ENCODE peak calls at places on chromosomes 7 and 10, in ten cellular contexts. One of them, this sample, is unnamed.

GRCh38 chr10:126562209-126562680 is 108.2 kb downstream of the C10orf90 start:
- DNase-seq in NCI-H1694: no peak
- DNase-seq in central memory CD4-positive, alpha-beta T cell: no peak
- DNase-seq in CD8-positive, alpha-beta memory T cell: no peak
- DNase-seq in choroid plexus epithelial cell: no peak
- DNase-seq in NAMALWA: no peak
- DNase-seq in nephron progenitor cell: no peak
- DNase-seq in MCF 10A: no peak
- DNase-seq in stimulated activated naive B cell treated with anti-CD40 and anti-IgM and Interleukin-4, amounts not matched to agents 10 μg/mL and 1 μg/mL and 100 μg/mL, for 72 hours: no peak
- DNase-seq in psoas muscle: no peak
- DNase-seq in this sample: no peak

GRCh38 chr7:139321071-139321745 is 19.9 kb upstream of the FMC1 start:
- DNase-seq in NCI-H1694: no peak
- DNase-seq in central memory CD4-positive, alpha-beta T cell: no peak
- DNase-seq in CD8-positive, alpha-beta memory T cell: no peak
- DNase-seq in choroid plexus epithelial cell: peak
- DNase-seq in NAMALWA: peak
- DNase-seq in nephron progenitor cell: peak
- DNase-seq in MCF 10A: peak
- DNase-seq in stimulated activated naive B cell treated with anti-CD40 and anti-IgM and Interleukin-4, amounts not matched to agents 10 μg/mL and 1 μg/mL and 100 μg/mL, for 72 hours: no peak
- DNase-seq in psoas muscle: no peak
- DNase-seq in this sample: no peak

GRCh38 chr10:5563991-5564536 is 39.3 kb downstream of the CALML3 start:
- DNase-seq in NCI-H1694: no peak
- DNase-seq in central memory CD4-positive, alpha-beta T cell: peak
- DNase-seq in CD8-positive, alpha-beta memory T cell: peak
- DNase-seq in choroid plexus epithelial cell: no peak
- DNase-seq in NAMALWA: no peak
- DNase-seq in nephron progenitor cell: no peak
- DNase-seq in MCF 10A: peak
- DNase-seq in stimulated activated naive B cell treated with anti-CD40 and anti-IgM and Interleukin-4, amounts not matched to agents 10 μg/mL and 1 μg/mL and 100 μg/mL, for 72 hours: no peak
- DNase-seq in psoas muscle: no peak
- DNase-seq in this sample: peak

GRCh38 chr7:45089314-45089891 is 634 bp upstream of the NACAD start:
- DNase-seq in NCI-H1694: peak
- DNase-seq in central memory CD4-positive, alpha-beta T cell: peak
- DNase-seq in CD8-positive, alpha-beta memory T cell: peak
- DNase-seq in choroid plexus epithelial cell: peak
- DNase-seq in NAMALWA: peak
- DNase-seq in nephron progenitor cell: peak
- DNase-seq in MCF 10A: peak
- DNase-seq in stimulated activated naive B cell treated with anti-CD40 and anti-IgM and Interleukin-4, amounts not matched to agents 10 μg/mL and 1 μg/mL and 100 μg/mL, for 72 hours: peak
- DNase-seq in psoas muscle: peak
- DNase-seq in this sample: peak

GRCh38 chr10:35259769-35260397 is 76.4 kb upstream of the CCNY start:
- DNase-seq in NCI-H1694: no peak
- DNase-seq in central memory CD4-positive, alpha-beta T cell: no peak
- DNase-seq in CD8-positive, alpha-beta memory T cell: no peak
- DNase-seq in choroid plexus epithelial cell: peak
- DNase-seq in NAMALWA: no peak
- DNase-seq in nephron progenitor cell: no peak
- DNase-seq in MCF 10A: peak
- DNase-seq in stimulated activated naive B cell treated with anti-CD40 and anti-IgM and Interleukin-4, amounts not matched to agents 10 μg/mL and 1 μg/mL and 100 μg/mL, for 72 hours: no peak
- DNase-seq in psoas muscle: no peak
- DNase-seq in this sample: no peak

GRCh38 chr10:60627778-60628773 is 150.2 kb upstream of the CDK1 start:
- DNase-seq in NCI-H1694: no peak
- DNase-seq in central memory CD4-positive, alpha-beta T cell: no peak
- DNase-seq in CD8-positive, alpha-beta memory T cell: no peak
- DNase-seq in choroid plexus epithelial cell: no peak
- DNase-seq in NAMALWA: no peak
- DNase-seq in nephron progenitor cell: no peak
- DNase-seq in MCF 10A: no peak
- DNase-seq in stimulated activated naive B cell treated with anti-CD40 and anti-IgM and Interleukin-4, amounts not matched to agents 10 μg/mL and 1 μg/mL and 100 μg/mL, for 72 hours: no peak
- DNase-seq in psoas muscle: no peak
- DNase-seq in this sample: no peak

GRCh38 chr10:63150745-63151144 is 17.6 kb downstream of the NRBF2 start:
- DNase-seq in NCI-H1694: no peak
- DNase-seq in central memory CD4-positive, alpha-beta T cell: no peak
- DNase-seq in CD8-positive, alpha-beta memory T cell: no peak
- DNase-seq in choroid plexus epithelial cell: no peak
- DNase-seq in NAMALWA: no peak
- DNase-seq in nephron progenitor cell: no peak
- DNase-seq in MCF 10A: no peak
- DNase-seq in stimulated activated naive B cell treated with anti-CD40 and anti-IgM and Interleukin-4, amounts not matched to agents 10 μg/mL and 1 μg/mL and 100 μg/mL, for 72 hours: no peak
- DNase-seq in psoas muscle: no peak
- DNase-seq in this sample: no peak

GRCh38 chr10:86671985-86672710 is 3.8 kb downstream of the LDB3 start:
- DNase-seq in NCI-H1694: no peak
- DNase-seq in central memory CD4-positive, alpha-beta T cell: no peak
- DNase-seq in CD8-positive, alpha-beta memory T cell: no peak
- DNase-seq in choroid plexus epithelial cell: peak
- DNase-seq in NAMALWA: peak
- DNase-seq in nephron progenitor cell: peak
- DNase-seq in MCF 10A: no peak
- DNase-seq in stimulated activated naive B cell treated with anti-CD40 and anti-IgM and Interleukin-4, amounts not matched to agents 10 μg/mL and 1 μg/mL and 100 μg/mL, for 72 hours: no peak
- DNase-seq in psoas muscle: peak
- DNase-seq in this sample: no peak

GRCh38 chr10:35140727-35141126 is 14.1 kb downstream of the CREM start:
- DNase-seq in NCI-H1694: no peak
- DNase-seq in central memory CD4-positive, alpha-beta T cell: no peak
- DNase-seq in CD8-positive, alpha-beta memory T cell: no peak
- DNase-seq in choroid plexus epithelial cell: no peak
- DNase-seq in NAMALWA: no peak
- DNase-seq in nephron progenitor cell: no peak
- DNase-seq in MCF 10A: no peak
- DNase-seq in stimulated activated naive B cell treated with anti-CD40 and anti-IgM and Interleukin-4, amounts not matched to agents 10 μg/mL and 1 μg/mL and 100 μg/mL, for 72 hours: no peak
- DNase-seq in psoas muscle: no peak
- DNase-seq in this sample: no peak

GRCh38 chr7:133853706-133854276 is 273.3 kb upstream of the LRGUK start:
- DNase-seq in NCI-H1694: peak
- DNase-seq in central memory CD4-positive, alpha-beta T cell: no peak
- DNase-seq in CD8-positive, alpha-beta memory T cell: no peak
- DNase-seq in choroid plexus epithelial cell: peak
- DNase-seq in NAMALWA: peak
- DNase-seq in nephron progenitor cell: peak
- DNase-seq in MCF 10A: peak
- DNase-seq in stimulated activated naive B cell treated with anti-CD40 and anti-IgM and Interleukin-4, amounts not matched to agents 10 μg/mL and 1 μg/mL and 100 μg/mL, for 72 hours: peak
- DNase-seq in psoas muscle: peak
- DNase-seq in this sample: peak

GRCh38 chr7:46079421-46079820 is 158.3 kb upstream of the IGFBP3 start:
- DNase-seq in NCI-H1694: no peak
- DNase-seq in central memory CD4-positive, alpha-beta T cell: no peak
- DNase-seq in CD8-positive, alpha-beta memory T cell: no peak
- DNase-seq in choroid plexus epithelial cell: no peak
- DNase-seq in NAMALWA: no peak
- DNase-seq in nephron progenitor cell: no peak
- DNase-seq in MCF 10A: no peak
- DNase-seq in stimulated activated naive B cell treated with anti-CD40 and anti-IgM and Interleukin-4, amounts not matched to agents 10 μg/mL and 1 μg/mL and 100 μg/mL, for 72 hours: no peak
- DNase-seq in psoas muscle: no peak
- DNase-seq in this sample: no peak

GRCh38 chr10:50260791-50261281 is 9.5 kb upstream of the ASAH2 start:
- DNase-seq in NCI-H1694: no peak
- DNase-seq in central memory CD4-positive, alpha-beta T cell: no peak
- DNase-seq in CD8-positive, alpha-beta memory T cell: no peak
- DNase-seq in choroid plexus epithelial cell: no peak
- DNase-seq in NAMALWA: peak
- DNase-seq in nephron progenitor cell: no peak
- DNase-seq in MCF 10A: no peak
- DNase-seq in stimulated activated naive B cell treated with anti-CD40 and anti-IgM and Interleukin-4, amounts not matched to agents 10 μg/mL and 1 μg/mL and 100 μg/mL, for 72 hours: peak
- DNase-seq in psoas muscle: no peak
- DNase-seq in this sample: peak

GRCh38 chr10:96259884-96260511 is 11.4 kb downstream of the BLNK start:
- DNase-seq in NCI-H1694: peak
- DNase-seq in central memory CD4-positive, alpha-beta T cell: no peak
- DNase-seq in CD8-positive, alpha-beta memory T cell: no peak
- DNase-seq in choroid plexus epithelial cell: no peak
- DNase-seq in NAMALWA: no peak
- DNase-seq in nephron progenitor cell: no peak
- DNase-seq in MCF 10A: no peak
- DNase-seq in stimulated activated naive B cell treated with anti-CD40 and anti-IgM and Interleukin-4, amounts not matched to agents 10 μg/mL and 1 μg/mL and 100 μg/mL, for 72 hours: no peak
- DNase-seq in psoas muscle: no peak
- DNase-seq in this sample: no peak

GRCh38 chr7:108094375-108094774 is 35.8 kb downstream of the LAMB4 start:
- DNase-seq in NCI-H1694: no peak
- DNase-seq in central memory CD4-positive, alpha-beta T cell: no peak
- DNase-seq in CD8-positive, alpha-beta memory T cell: no peak
- DNase-seq in choroid plexus epithelial cell: peak
- DNase-seq in NAMALWA: no peak
- DNase-seq in nephron progenitor cell: no peak
- DNase-seq in MCF 10A: peak
- DNase-seq in stimulated activated naive B cell treated with anti-CD40 and anti-IgM and Interleukin-4, amounts not matched to agents 10 μg/mL and 1 μg/mL and 100 μg/mL, for 72 hours: no peak
- DNase-seq in psoas muscle: no peak
- DNase-seq in this sample: no peak

GRCh38 chr7:51133992-51134391 is 182.6 kb downstream of the COBL start:
- DNase-seq in NCI-H1694: no peak
- DNase-seq in central memory CD4-positive, alpha-beta T cell: no peak
- DNase-seq in CD8-positive, alpha-beta memory T cell: no peak
- DNase-seq in choroid plexus epithelial cell: no peak
- DNase-seq in NAMALWA: no peak
- DNase-seq in nephron progenitor cell: no peak
- DNase-seq in MCF 10A: no peak
- DNase-seq in stimulated activated naive B cell treated with anti-CD40 and anti-IgM and Interleukin-4, amounts not matched to agents 10 μg/mL and 1 μg/mL and 100 μg/mL, for 72 hours: no peak
- DNase-seq in psoas muscle: no peak
- DNase-seq in this sample: no peak

GRCh38 chr10:97593423-97593822 is 3.9 kb downstream of the C10orf62 start:
- DNase-seq in NCI-H1694: no peak
- DNase-seq in central memory CD4-positive, alpha-beta T cell: no peak
- DNase-seq in CD8-positive, alpha-beta memory T cell: no peak
- DNase-seq in choroid plexus epithelial cell: peak
- DNase-seq in NAMALWA: no peak
- DNase-seq in nephron progenitor cell: no peak
- DNase-seq in MCF 10A: no peak
- DNase-seq in stimulated activated naive B cell treated with anti-CD40 and anti-IgM and Interleukin-4, amounts not matched to agents 10 μg/mL and 1 μg/mL and 100 μg/mL, for 72 hours: no peak
- DNase-seq in psoas muscle: no peak
- DNase-seq in this sample: no peak